ENCODE peak calls at places on chromosome 19, in seven cellular contexts. F, S, R, E, A, P and B are unnamed samples.
A peak's percentile ranks its signal among the peaks of the same experiment; 100 is the strongest.

GRCh38 chr19:402786-403185 is 6.2 kb downstream of the C2CD4C start:
- DNase-seq in F (peak; percentile 3), S (no peak), R (no peak), E (no peak), A (no peak), P (no peak), B (no peak)

GRCh38 chr19:47228937-47229673 is 1.9 kb downstream of the BBC3 start:
- DNase-seq in F (no peak), S (no peak), R (no peak), E (no peak), A (peak; percentile 38), P (no peak), B (peak; percentile 28)

GRCh38 chr19:52748336-52748950 is 13.6 kb upstream of the ZNF611 start:
- DNase-seq in F (no peak), S (no peak), R (no peak), E (no peak), A (no peak), P (no peak), B (no peak)

GRCh38 chr19:36417752-36418286 is 625 bp downstream of the ZFP82 start:
- DNase-seq in F (no peak), S (peak; percentile 3), R (no peak), E (no peak), A (no peak), P (no peak), B (no peak)

GRCh38 chr19:55372316-55373081 is 2.2 kb upstream of the IL11 start:
- DNase-seq in F (peak; percentile 54), S (no peak), R (no peak), E (no peak), A (no peak), P (no peak), B (no peak)

GRCh38 chr19:53086949-53087348 is 16.3 kb downstream of the ZNF160 start:
- DNase-seq in F (no peak), S (peak; percentile 14), R (no peak), E (no peak), A (no peak), P (no peak), B (no peak)

GRCh38 chr19:17860993-17861360 is 1.3 kb downstream of the RPL18A start:
- DNase-seq in F (no peak), S (no peak), R (no peak), E (no peak), A (no peak), P (no peak), B (no peak)

GRCh38 chr19:2994588-2995131 is 17.3 kb downstream of the TLE6 start:
- DNase-seq in F (no peak), S (no peak), R (no peak), E (no peak), A (no peak), P (no peak), B (no peak)

GRCh38 chr19:2315818-2316353 is 7.9 kb upstream of the LINGO3 start:
- DNase-seq in F (peak; percentile 82), S (peak; percentile 49), R (no peak), E (no peak), A (no peak), P (peak; percentile 90), B (no peak)

GRCh38 chr19:15025237-15025636 is 24.0 kb upstream of the CASP14 start:
- DNase-seq in F (no peak), S (no peak), R (no peak), E (no peak), A (no peak), P (no peak), B (peak; percentile 56)

GRCh38 chr19:15265214-15265613 is 33.0 kb upstream of the EPHX3 start:
- DNase-seq in F (no peak), S (no peak), R (no peak), E (no peak), A (no peak), P (no peak), B (no peak)

GRCh38 chr19:14542721-14543328 is 13.4 kb downstream of the TECR start:
- DNase-seq in F (no peak), S (no peak), R (no peak), E (no peak), A (no peak), P (no peak), B (no peak)

GRCh38 chr19:35107541-35107939 is 8.1 kb upstream of the FXYD3 start:
- DNase-seq in F (no peak), S (no peak), R (no peak), E (peak; percentile 72), A (no peak), P (no peak), B (no peak)

GRCh38 chr19:47273313-47274070 is 1.2 kb upstream of the INAFM1 start:
- DNase-seq in F (peak; percentile 86), S (peak; percentile 94), R (peak; percentile 83), E (peak; percentile 61), A (peak; percentile 90), P (peak; percentile 99), B (peak; percentile 96)

GRCh38 chr19:56147307-56147706 is 6.2 kb downstream of the ZNF444 start:
- DNase-seq in F (peak; percentile 47), S (no peak), R (no peak), E (no peak), A (no peak), P (no peak), B (no peak)

GRCh38 chr19:41705393-41706174 is 2.8 kb upstream of the CEACAM5 start:
- DNase-seq in F (no peak), S (peak; percentile 7), R (no peak), E (no peak), A (no peak), P (no peak), B (no peak)

GRCh38 chr19:16160943-16161560 is 12.3 kb downstream of the CIB3 start:
- DNase-seq in F (no peak), S (no peak), R (no peak), E (peak; percentile 73), A (no peak), P (no peak), B (no peak)

GRCh38 chr19:29666634-29667389 is 1.6 kb downstream of the PLEKHF1 start:
- DNase-seq in F (no peak), S (peak; percentile 68), R (no peak), E (no peak), A (no peak), P (no peak), B (no peak)

GRCh38 chr19:30512748-30513389 is 140.7 kb downstream of the ZNF536 start:
- DNase-seq in F (no peak), S (no peak), R (no peak), E (no peak), A (no peak), P (no peak), B (no peak)

GRCh38 chr19:1265611-1266115 is 3.5 kb upstream of the CIRBP start:
- DNase-seq in F (peak; percentile 63), S (peak; percentile 55), R (no peak), E (no peak), A (peak; percentile 69), P (no peak), B (peak; percentile 33)

GRCh38 chr19:34023381-34023780 is 148.9 kb upstream of the LSM14A start:
- DNase-seq in F (no peak), S (no peak), R (no peak), E (no peak), A (no peak), P (no peak), B (no peak)

GRCh38 chr19:38650911-38651584 is 3.6 kb downstream of the ACTN4 start:
- DNase-seq in F (no peak), S (peak; percentile 44), R (no peak), E (no peak), A (no peak), P (no peak), B (no peak)

GRCh38 chr19:3028305-3029069 is 593 bp downstream of the TLE2 start:
- DNase-seq in F (no peak), S (peak; percentile 68), R (no peak), E (no peak), A (no peak), P (no peak), B (no peak)

DNA sequence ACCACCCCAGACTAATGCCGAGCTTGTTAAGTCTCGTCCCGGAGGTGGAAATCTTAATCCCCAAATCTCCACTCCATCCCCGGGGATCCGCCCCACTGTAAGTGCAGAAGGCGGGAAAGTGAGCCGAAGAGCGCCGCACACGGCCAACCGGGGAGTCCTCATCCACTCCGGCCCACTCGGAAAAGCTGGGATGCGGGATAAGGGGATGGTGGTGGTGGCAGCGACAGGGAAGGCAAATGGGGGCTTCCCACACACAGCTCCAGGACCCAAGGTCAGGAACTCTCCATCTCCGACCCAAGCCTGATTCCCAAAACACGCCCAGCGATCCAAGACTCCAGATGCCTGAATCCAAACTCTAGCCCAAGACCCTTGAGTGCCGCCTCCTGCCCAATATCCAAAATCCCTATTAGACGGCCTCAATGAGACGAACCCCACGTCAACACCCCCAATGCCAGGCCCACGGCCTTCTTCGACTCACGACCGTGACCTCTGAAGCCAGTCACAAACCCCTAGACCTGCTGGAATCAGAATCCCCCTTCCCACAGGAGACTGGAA is 481 bp downstream of the FBL start:
- DNase-seq in F (peak; percentile 24), S (no peak), R (no peak), E (no peak), A (peak; percentile 33), P (no peak), B (no peak)
- TF ChIP-seq CTCF in F (no peak), S (no peak), R (no peak), E (no peak), A (peak; percentile 21), P (peak; percentile 49), B (peak; percentile 16)

GRCh38 chr19:21505459-21506393 is at the start of gene ZNF429:
- DNase-seq in F (peak; percentile 91), S (peak; percentile 95), R (peak; percentile 85), E (peak; percentile 78), A (peak; percentile 84), P (no peak), B (peak; percentile 91)
- TF ChIP-seq CTCF in F (no peak), S (no peak), R (no peak), E (peak; percentile 21), A (no peak), P (peak; percentile 57), B (peak; percentile 14)

GRCh38 chr19:7771072-7771471 is 8.0 kb downstream of the CLEC4M start:
- DNase-seq in F (no peak), S (no peak), R (no peak), E (no peak), A (no peak), P (no peak), B (no peak)
- TF ChIP-seq CTCF in F (no peak), S (no peak), R (no peak), E (peak; percentile 3), A (no peak), P (no peak), B (no peak)

GRCh38 chr19:46080561-46080960 is 39.8 kb upstream of the IGFL4 start:
- DNase-seq in F (no peak), S (no peak), R (no peak), E (no peak), A (no peak), P (peak; percentile 94), B (no peak)

GRCh38 chr19:46076951-46077814 is 36.4 kb upstream of the IGFL4 start:
- DNase-seq in F (peak; percentile 78), S (peak; percentile 27), R (no peak), E (no peak), A (peak; percentile 39), P (no peak), B (peak; percentile 75)

GRCh38 chr19:46081928-46082727 is 41.3 kb upstream of the IGFL4 start:
- DNase-seq in F (no peak), S (peak; percentile 20), R (no peak), E (no peak), A (no peak), P (no peak), B (peak; percentile 63)

GRCh38 chr19:46076031-46076880 is 35.5 kb upstream of the IGFL4 start:
- DNase-seq in F (no peak), S (no peak), R (no peak), E (no peak), A (no peak), P (no peak), B (no peak)

GRCh38 chr19:46077815-46078167 is 37.0 kb upstream of the IGFL4 start:
- DNase-seq in F (no peak), S (no peak), R (no peak), E (no peak), A (no peak), P (no peak), B (no peak)
- TF ChIP-seq CTCF in F (no peak), S (no peak), R (no peak), E (no peak), A (no peak), P (peak; percentile 67), B (no peak)